ENCODE peak calls at places on chromosome 2, in ten cellular contexts. E is EH; L is NCI-H345; V is AG08396; K is GM23248; P is GOT3; O is HT-29; T is activated CD4-positive, alpha-beta T cell treated with anti-CD3 and anti-CD28 coated beads for 48 hours; D is NCI-H510A treated with DMSO at 0.1 percent for 48 hours; U is stimulated activated CD8-positive, alpha-beta memory T cell treated with anti-CD3 and anti-CD28 coated beads, Interleukin-7, amount 100 ng/mL, for 48 hours. Z is an unnamed sample.
A peak's percentile ranks its signal among the peaks of the same experiment; 100 is the strongest.

GRCh38 chr2:69456950-69457445 is 19.8 kb upstream of the NFU1 start:
- DNase-seq in E (no peak), L (no peak), V (no peak), K (no peak), P (no peak), O (no peak), T (no peak), D (no peak), U (no peak), Z (no peak)

GRCh38 chr2:18749912-18750526 is 160.7 kb upstream of the NT5C1B start:
- DNase-seq in E (peak; percentile 68), L (peak; percentile 63), V (no peak), K (peak; percentile 73), P (no peak), O (peak; percentile 79), T (peak; percentile 59), D (peak; percentile 83), U (no peak), Z (peak; percentile 75)

GRCh38 chr2:31812051-31812798 is 198.6 kb downstream of the MEMO1 start:
- DNase-seq in E (peak; percentile 44), L (no peak), V (peak; percentile 26), K (peak; percentile 37), P (no peak), O (peak; percentile 28), T (no peak), D (no peak), U (no peak), Z (peak; percentile 76)

GRCh38 chr2:138104071-138104470 is 139.8 kb downstream of the HNMT start:
- DNase-seq in E (no peak), L (no peak), V (no peak), K (no peak), P (no peak), O (no peak), T (no peak), D (no peak), U (no peak), Z (no peak)

GRCh38 chr2:224110811-224111210 is 71.7 kb upstream of the SERPINE2 start:
- DNase-seq in E (no peak), L (no peak), V (no peak), K (no peak), P (no peak), O (no peak), T (no peak), D (no peak), U (no peak), Z (no peak)

GRCh38 chr2:106219813-106220212 is 25.7 kb upstream of the UXS1 start:
- DNase-seq in E (no peak), L (no peak), V (no peak), K (no peak), P (no peak), O (no peak), T (no peak), D (no peak), U (no peak), Z (no peak)

GRCh38 chr2:168116448-168116847 is 130.9 kb downstream of the STK39 start:
- DNase-seq in E (peak; percentile 18), L (no peak), V (no peak), K (peak; percentile 7), P (no peak), O (no peak), T (no peak), D (no peak), U (no peak), Z (no peak)

GRCh38 chr2:64021578-64021977 is 2.4 kb upstream of the VPS54 start:
- DNase-seq in E (no peak), L (no peak), V (no peak), K (no peak), P (no peak), O (peak; percentile 9), T (no peak), D (peak; percentile 64), U (no peak), Z (peak; percentile 8)

GRCh38 chr2:182360012-182360662 is 66.7 kb downstream of the PDE1A start:
- DNase-seq in E (peak; percentile 43), L (no peak), V (no peak), K (peak; percentile 39), P (no peak), O (no peak), T (no peak), D (no peak), U (no peak), Z (no peak)

GRCh38 chr2:88600038-88600465 is 27.2 kb downstream of the EIF2AK3 start:
- DNase-seq in E (peak; percentile 89), L (peak; percentile 55), V (peak; percentile 72), K (peak; percentile 94), P (no peak), O (peak; percentile 82), T (peak; percentile 47), D (peak; percentile 79), U (peak; percentile 2), Z (peak; percentile 44)